ENCODE peak calls at places on chromosomes 6 and 20, in eight cellular contexts. One of them, this sample, is unnamed.

GRCh38 chr6:41147917-41148316 is 6.2 kb downstream of the TREML1 start:
- DNase-seq in adrenal gland: no peak
- DNase-seq in SHP77: no peak
- DNase-seq in ELR: no peak
- DNase-seq in EH: no peak
- DNase-seq in HFFc6: no peak
- DNase-seq in amygdala: no peak
- DNase-seq in NCI-H146: no peak
- DNase-seq in this sample: no peak

GRCh38 chr20:55394592-55394991 is 610.7 kb downstream of the CBLN4 start:
- DNase-seq in ELR: no peak
- DNase-seq in SHP77: no peak
- DNase-seq in EH: no peak
- DNase-seq in HFFc6: no peak
- DNase-seq in amygdala: no peak
- DNase-seq in adrenal gland: no peak
- DNase-seq in NCI-H146: peak
- DNase-seq in this sample: no peak

GRCh38 chr6:30795549-30796293 is 51.4 kb upstream of the IER3 start:
- DNase-seq in amygdala: no peak
- DNase-seq in adrenal gland: no peak
- DNase-seq in HFFc6: no peak
- DNase-seq in SHP77: no peak
- DNase-seq in NCI-H146: no peak
- DNase-seq in EH: no peak
- DNase-seq in ELR: no peak
- DNase-seq in this sample: no peak

GRCh38 chr6:158818580-158819212 is 472 bp downstream of the EZR start:
- DNase-seq in HFFc6: peak
- DNase-seq in ELR: peak
- DNase-seq in adrenal gland: peak
- DNase-seq in SHP77: peak
- DNase-seq in EH: peak
- DNase-seq in NCI-H146: peak
- DNase-seq in amygdala: no peak
- DNase-seq in this sample: peak

GRCh38 chr6:5208491-5208890 is 52.3 kb downstream of the LYRM4 start:
- DNase-seq in HFFc6: no peak
- DNase-seq in ELR: no peak
- DNase-seq in amygdala: no peak
- DNase-seq in adrenal gland: no peak
- DNase-seq in EH: peak
- DNase-seq in SHP77: no peak
- DNase-seq in NCI-H146: no peak
- DNase-seq in this sample: no peak

GRCh38 chr6:16759646-16760535 is 1.4 kb downstream of the ATXN1 start:
- DNase-seq in EH: peak
- DNase-seq in NCI-H146: peak
- DNase-seq in HFFc6: peak
- DNase-seq in SHP77: no peak
- DNase-seq in amygdala: peak
- DNase-seq in ELR: peak
- DNase-seq in adrenal gland: peak
- DNase-seq in this sample: peak

GRCh38 chr6:139474145-139475108 is 100.0 kb upstream of the CITED2 start:
- DNase-seq in NCI-H146: peak
- DNase-seq in HFFc6: peak
- DNase-seq in amygdala: no peak
- DNase-seq in EH: peak
- DNase-seq in ELR: peak
- DNase-seq in SHP77: peak
- DNase-seq in adrenal gland: peak
- DNase-seq in this sample: peak

GRCh38 chr6:111743859-111744692 is 129.2 kb downstream of the FYN start:
- DNase-seq in ELR: no peak
- DNase-seq in adrenal gland: no peak
- DNase-seq in SHP77: no peak
- DNase-seq in EH: no peak
- DNase-seq in amygdala: peak
- DNase-seq in HFFc6: no peak
- DNase-seq in NCI-H146: no peak
- DNase-seq in this sample: no peak

GRCh38 chr20:53448875-53449274 is 144.8 kb downstream of the ZNF217 start:
- DNase-seq in EH: no peak
- DNase-seq in NCI-H146: no peak
- DNase-seq in ELR: no peak
- DNase-seq in adrenal gland: no peak
- DNase-seq in SHP77: no peak
- DNase-seq in HFFc6: no peak
- DNase-seq in amygdala: no peak
- DNase-seq in this sample: no peak

GRCh38 chr20:4920131-4920530 is 81.2 kb downstream of the SLC23A2 start:
- DNase-seq in amygdala: no peak
- DNase-seq in adrenal gland: no peak
- DNase-seq in HFFc6: no peak
- DNase-seq in SHP77: no peak
- DNase-seq in EH: no peak
- DNase-seq in NCI-H146: no peak
- DNase-seq in ELR: no peak
- DNase-seq in this sample: no peak

GRCh38 chr6:49565855-49566254 is 15.4 kb downstream of the C6orf141 start:
- DNase-seq in EH: no peak
- DNase-seq in adrenal gland: no peak
- DNase-seq in NCI-H146: no peak
- DNase-seq in HFFc6: no peak
- DNase-seq in amygdala: no peak
- DNase-seq in ELR: peak
- DNase-seq in SHP77: no peak
- DNase-seq in this sample: peak

GRCh38 chr20:14580426-14581074 is 243.1 kb upstream of the FLRT3 start:
- DNase-seq in amygdala: no peak
- DNase-seq in adrenal gland: no peak
- DNase-seq in HFFc6: no peak
- DNase-seq in SHP77: peak
- DNase-seq in EH: no peak
- DNase-seq in NCI-H146: peak
- DNase-seq in ELR: no peak
- DNase-seq in this sample: no peak

GRCh38 chr20:16459019-16459700 is 114.1 kb downstream of the KIF16B start:
- DNase-seq in SHP77: no peak
- DNase-seq in adrenal gland: peak
- DNase-seq in NCI-H146: no peak
- DNase-seq in amygdala: no peak
- DNase-seq in HFFc6: no peak
- DNase-seq in ELR: peak
- DNase-seq in EH: peak
- DNase-seq in this sample: peak

This sample was measured in HCEC 1CT.